ENCODE peak calls at places on chromosomes 2 and 18, in four cellular contexts. P is colonic mucosa, I is neuronal stem cell, W is neural progenitor cell. O is an unnamed sample. For H3K27me3 and H3K4me1, the result is how much of the 10 kb centered on the place peaks cover.

GRCh38 chr2:232911712-232912277 is 41.7 kb downstream of the SNORC start:
- DNase-seq in P (no peak), W (no peak), I (no peak), O (no peak)

GRCh38 chr2:95353613-95354468 is 48.7 kb upstream of the FAHD2A start:
- DNase-seq in I (no peak), W (no peak), P (no peak), O (no peak)

GRCh38 chr18:63318882-63319382 is 637 bp downstream of the BCL2 start:
- DNase-seq in W (no peak), I (no peak), P (no peak), O (peak)

GRCh38 chr2:12964904-12965539 is 248.3 kb downstream of the TRIB2 start:
- DNase-seq in I (no peak), W (no peak), P (no peak), O (no peak)

GRCh38 chr2:95024960-95025405 is 525 bp upstream of the MAL start:
- DNase-seq in I (no peak), P (no peak), W (no peak), O (no peak)

GRCh38 chr2:222819722-222820333 is 41.0 kb upstream of the ACSL3 start:
- DNase-seq in I (no peak), P (no peak), W (no peak), O (peak)

GRCh38 chr2:86790134-86790827 is 432 bp downstream of the CD8A start:
- DNase-seq in W (peak), I (no peak), P (no peak), O (no peak)

GRCh38 chr18:7414459-7414858 is 152.7 kb upstream of the PTPRM start:
- DNase-seq in W (no peak), P (no peak), I (no peak), O (peak)

GRCh38 chr2:219664958-219665357 is 37.5 kb downstream of the SLC4A3 start:
- DNase-seq in I (no peak), W (no peak), P (no peak), O (peak)

GRCh38 chr2:11802782-11803191 is 56.4 kb downstream of the LPIN1 start:
- DNase-seq in P (no peak), W (no peak), I (no peak), O (no peak)
- H3K27me3 ChIP-seq in P (under half), W (under half), I (under half), O (under half)

DNA sequence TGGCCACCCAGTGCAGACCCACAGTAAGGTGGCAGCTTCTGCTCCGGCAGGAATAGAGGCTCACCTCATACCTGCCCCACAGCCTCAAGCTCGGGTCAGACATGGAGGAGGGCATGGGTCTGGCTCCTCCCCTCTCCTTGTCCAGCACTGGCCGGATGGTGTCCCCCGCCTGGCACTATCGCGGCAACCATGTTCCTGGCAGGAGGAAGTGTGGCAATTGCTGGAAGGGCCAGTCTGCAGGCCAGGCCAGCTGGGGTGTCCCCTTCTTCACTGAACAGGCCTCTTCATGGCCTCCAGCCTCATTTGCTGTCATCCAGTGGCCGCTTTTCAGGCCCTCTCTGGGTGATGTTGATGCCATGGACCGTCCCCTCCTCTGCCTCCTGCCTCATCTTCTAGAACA is 41.4 kb upstream of the SMAD7 start:
- DNase-seq in I (no peak), P (no peak), W (no peak), O (no peak)
- H3K4me1 ChIP-seq in I (under half), P (under half), W (under half), O (under half)

GRCh38 chr2:107412981-107413380 is 413.7 kb upstream of the RGPD4 start:
- DNase-seq in I (no peak), P (no peak), W (no peak), O (peak)

GRCh38 chr2:107412209-107412904 is 414.3 kb upstream of the RGPD4 start:
- DNase-seq in P (no peak), W (no peak), I (no peak), O (peak)

GRCh38 chr2:107418713-107419112 is 408.0 kb upstream of the RGPD4 start:
- DNase-seq in I (no peak), P (no peak), W (no peak), O (no peak)

GRCh38 chr2:107411267-107411666 is 415.4 kb upstream of the RGPD4 start:
- DNase-seq in P (no peak), I (no peak), W (no peak), O (no peak)

GRCh38 chr2:107414376-107414775 is 412.3 kb upstream of the RGPD4 start:
- DNase-seq in W (no peak), I (no peak), P (no peak), O (no peak)
- H3K9ac ChIP-seq in W (no peak), I (no peak), P (no peak), O (no peak)

GRCh38 chr2:120470041-120470716 is 124.2 kb downstream of the INHBB start:
- DNase-seq in P (peak), W (no peak), I (no peak), O (peak)

GRCh38 chr2:120469486-120469885 is 123.5 kb downstream of the INHBB start:
- DNase-seq in P (no peak), W (no peak), I (no peak), O (peak)

GRCh38 chr2:120465989-120466703 is 120.2 kb downstream of the INHBB start:
- DNase-seq in W (peak), P (no peak), I (peak), O (no peak)

GRCh38 chr2:120466704-120467054 is 120.7 kb downstream of the INHBB start:
- DNase-seq in P (no peak), I (no peak), W (no peak), O (peak)

GRCh38 chr2:120468136-120468535 is 122.2 kb downstream of the INHBB start:
- DNase-seq in P (no peak), W (no peak), I (no peak), O (no peak)
- H3K27me3 ChIP-seq in P (under half), W (half or more), I (half or more), O (under half)

GRCh38 chr2:144502356-144502755 is 17.6 kb downstream of the ZEB2 start:
- DNase-seq in I (no peak), W (peak), P (no peak), O (no peak)
- H3K4me1 ChIP-seq in I (under half), W (half or more), P (under half), O (half or more)

GRCh38 chr2:207131634-207132418 is 33.9 kb downstream of the KLF7 start:
- DNase-seq in P (no peak), W (no peak), I (no peak), O (no peak)

GRCh38 chr2:207129821-207130220 is 35.9 kb downstream of the KLF7 start:
- DNase-seq in I (no peak), P (no peak), W (no peak), O (no peak)

GRCh38 chr2:207133493-207133861 is 32.3 kb downstream of the KLF7 start:
- DNase-seq in W (peak), I (no peak), P (no peak), O (no peak)

GRCh38 chr2:207128867-207129266 is 36.9 kb downstream of the KLF7 start:
- DNase-seq in I (no peak), P (no peak), W (no peak), O (peak)

DNA sequence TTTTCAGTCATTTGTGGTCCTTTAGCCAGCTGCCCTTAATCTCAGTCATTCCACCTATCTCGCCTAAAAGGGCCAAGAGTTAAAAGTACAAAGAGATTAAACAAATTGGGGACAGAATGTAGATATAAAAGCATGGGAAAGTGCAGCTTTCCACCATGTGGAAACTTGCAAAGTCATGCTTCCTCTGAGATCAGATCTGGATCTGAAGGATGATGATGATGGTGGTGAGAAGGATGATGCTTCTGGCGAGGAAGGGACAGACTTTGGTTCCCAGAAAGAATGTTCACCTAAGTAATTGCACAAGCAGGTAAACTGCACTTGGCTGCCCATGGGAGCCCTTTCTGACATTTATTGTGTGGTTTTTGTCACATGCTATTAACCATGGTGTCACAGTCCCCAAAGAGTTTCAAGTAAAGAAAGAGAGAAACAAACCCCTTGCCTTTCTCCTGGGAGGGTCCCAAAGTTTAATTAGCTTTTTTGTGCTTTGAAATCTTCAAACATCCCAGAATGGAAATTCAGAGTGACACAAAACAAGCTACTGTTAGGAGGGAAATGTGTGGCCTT is 34.7 kb downstream of the KLF7 start:
- DNase-seq in P (no peak), W (no peak), I (no peak), O (no peak)
- H3K9ac ChIP-seq in P (no peak), W (no peak), I (no peak), O (no peak)

GRCh38 chr18:57438669-57439616 is 3.8 kb downstream of the ONECUT2 start:
- DNase-seq in P (no peak), I (peak), W (peak), O (no peak)
- H3K27me3 ChIP-seq in P (half or more), I (half or more), W (half or more), O (half or more)

GRCh38 chr2:60474301-60474700 is 79.2 kb downstream of the BCL11A start:
- DNase-seq in P (no peak), I (no peak), W (no peak), O (no peak)
- H3K4me1 ChIP-seq in P (under half), I (under half), W (under half), O (under half)

O was measured in adipocyte.